ENCODE peak calls at places on chromosomes 6 and 20, in ten cellular contexts. One of them, this sample, is unnamed.

GRCh38 chr6:53581161-53581560 is 36.3 kb upstream of the GCLC start:
- DNase-seq in choroid plexus epithelial cell: peak; percentile 14
- DNase-seq in HFF-Myc: no peak
- DNase-seq in esophagus muscularis mucosa: no peak
- DNase-seq in cardiac fibroblast: peak; percentile 55
- DNase-seq in A549: no peak
- DNase-seq in HepG2: no peak
- DNase-seq in brain microvascular endothelial cell: peak; percentile 3
- DNase-seq in coronary artery: no peak
- DNase-seq in CD4-positive, alpha-beta T cell: no peak
- DNase-seq in this sample: no peak

GRCh38 chr20:5078399-5078958 is 41.3 kb downstream of the PCNA start:
- DNase-seq in choroid plexus epithelial cell: peak; percentile 16
- DNase-seq in HFF-Myc: no peak
- DNase-seq in esophagus muscularis mucosa: no peak
- DNase-seq in cardiac fibroblast: peak; percentile 40
- DNase-seq in A549: peak; percentile 60
- DNase-seq in HepG2: peak; percentile 60
- DNase-seq in brain microvascular endothelial cell: peak; percentile 9
- DNase-seq in coronary artery: no peak
- DNase-seq in CD4-positive, alpha-beta T cell: peak; percentile 72
- DNase-seq in this sample: peak; percentile 87

GRCh38 chr6:137799950-137800568 is 67.0 kb upstream of the TNFAIP3 start:
- DNase-seq in choroid plexus epithelial cell: peak; percentile 84
- DNase-seq in HFF-Myc: peak; percentile 25
- DNase-seq in esophagus muscularis mucosa: no peak
- DNase-seq in cardiac fibroblast: peak; percentile 83
- DNase-seq in A549: no peak
- DNase-seq in HepG2: peak; percentile 59
- DNase-seq in brain microvascular endothelial cell: peak; percentile 60
- DNase-seq in coronary artery: no peak
- DNase-seq in CD4-positive, alpha-beta T cell: peak; percentile 50
- DNase-seq in this sample: peak; percentile 53

GRCh38 chr20:61728326-61728725 is 337.4 kb downstream of the TAF4 start:
- DNase-seq in choroid plexus epithelial cell: no peak
- DNase-seq in HFF-Myc: no peak
- DNase-seq in esophagus muscularis mucosa: no peak
- DNase-seq in cardiac fibroblast: no peak
- DNase-seq in A549: no peak
- DNase-seq in HepG2: no peak
- DNase-seq in brain microvascular endothelial cell: no peak
- DNase-seq in coronary artery: no peak
- DNase-seq in CD4-positive, alpha-beta T cell: no peak
- DNase-seq in this sample: no peak

GRCh38 chr6:15137086-15137485 is 108.8 kb upstream of the JARID2 start:
- DNase-seq in choroid plexus epithelial cell: no peak
- DNase-seq in HFF-Myc: no peak
- DNase-seq in esophagus muscularis mucosa: no peak
- DNase-seq in cardiac fibroblast: no peak
- DNase-seq in A549: no peak
- DNase-seq in HepG2: no peak
- DNase-seq in brain microvascular endothelial cell: no peak
- DNase-seq in coronary artery: no peak
- DNase-seq in CD4-positive, alpha-beta T cell: no peak
- DNase-seq in this sample: no peak

GRCh38 chr6:15081437-15081836 is 164.4 kb upstream of the JARID2 start:
- DNase-seq in choroid plexus epithelial cell: no peak
- DNase-seq in HFF-Myc: no peak
- DNase-seq in esophagus muscularis mucosa: no peak
- DNase-seq in cardiac fibroblast: no peak
- DNase-seq in A549: no peak
- DNase-seq in HepG2: no peak
- DNase-seq in brain microvascular endothelial cell: no peak
- DNase-seq in coronary artery: no peak
- DNase-seq in CD4-positive, alpha-beta T cell: no peak
- DNase-seq in this sample: no peak

GRCh38 chr20:41335591-41335990 is 5.0 kb upstream of the LPIN3 start:
- DNase-seq in choroid plexus epithelial cell: no peak
- DNase-seq in HFF-Myc: no peak
- DNase-seq in esophagus muscularis mucosa: no peak
- DNase-seq in cardiac fibroblast: no peak
- DNase-seq in A549: no peak
- DNase-seq in HepG2: no peak
- DNase-seq in brain microvascular endothelial cell: no peak
- DNase-seq in coronary artery: no peak
- DNase-seq in CD4-positive, alpha-beta T cell: no peak
- DNase-seq in this sample: no peak

GRCh38 chr6:16683524-16684194 is 77.6 kb downstream of the ATXN1 start:
- DNase-seq in choroid plexus epithelial cell: peak; percentile 84
- DNase-seq in HFF-Myc: peak; percentile 74
- DNase-seq in esophagus muscularis mucosa: no peak
- DNase-seq in cardiac fibroblast: peak; percentile 87
- DNase-seq in A549: no peak
- DNase-seq in HepG2: peak; percentile 79
- DNase-seq in brain microvascular endothelial cell: peak; percentile 69
- DNase-seq in coronary artery: peak; percentile 80
- DNase-seq in CD4-positive, alpha-beta T cell: no peak
- DNase-seq in this sample: no peak

GRCh38 chr6:1789092-1789491 is 179.4 kb downstream of the FOXC1 start:
- DNase-seq in choroid plexus epithelial cell: peak; percentile 80
- DNase-seq in HFF-Myc: no peak
- DNase-seq in esophagus muscularis mucosa: no peak
- DNase-seq in cardiac fibroblast: peak; percentile 70
- DNase-seq in A549: no peak
- DNase-seq in HepG2: no peak
- DNase-seq in brain microvascular endothelial cell: peak; percentile 84
- DNase-seq in coronary artery: no peak
- DNase-seq in CD4-positive, alpha-beta T cell: no peak
- DNase-seq in this sample: no peak

GRCh38 chr20:23823621-23824324 is 2.8 kb downstream of the CST2 start:
- DNase-seq in choroid plexus epithelial cell: peak; percentile 5
- DNase-seq in HFF-Myc: no peak
- DNase-seq in esophagus muscularis mucosa: no peak
- DNase-seq in cardiac fibroblast: no peak
- DNase-seq in A549: no peak
- DNase-seq in HepG2: no peak
- DNase-seq in brain microvascular endothelial cell: no peak
- DNase-seq in coronary artery: no peak
- DNase-seq in CD4-positive, alpha-beta T cell: no peak
- DNase-seq in this sample: no peak

GRCh38 chr6:105573138-105573537 is 170.3 kb upstream of the PREP start:
- DNase-seq in choroid plexus epithelial cell: no peak
- DNase-seq in HFF-Myc: no peak
- DNase-seq in esophagus muscularis mucosa: no peak
- DNase-seq in cardiac fibroblast: no peak
- DNase-seq in A549: no peak
- DNase-seq in HepG2: no peak
- DNase-seq in brain microvascular endothelial cell: no peak
- DNase-seq in coronary artery: no peak
- DNase-seq in CD4-positive, alpha-beta T cell: no peak
- DNase-seq in this sample: no peak

GRCh38 chr20:34549291-34549928 is 9.1 kb upstream of the MAP1LC3A start:
- DNase-seq in choroid plexus epithelial cell: no peak
- DNase-seq in HFF-Myc: no peak
- DNase-seq in esophagus muscularis mucosa: no peak
- DNase-seq in cardiac fibroblast: peak; percentile 17
- DNase-seq in A549: no peak
- DNase-seq in HepG2: peak; percentile 60
- DNase-seq in brain microvascular endothelial cell: no peak
- DNase-seq in coronary artery: no peak
- DNase-seq in CD4-positive, alpha-beta T cell: no peak
- DNase-seq in this sample: no peak

GRCh38 chr6:44253307-44254101 is 3.8 kb downstream of the SLC35B2 start:
- DNase-seq in choroid plexus epithelial cell: peak; percentile 42
- DNase-seq in HFF-Myc: no peak
- DNase-seq in esophagus muscularis mucosa: no peak
- DNase-seq in cardiac fibroblast: peak; percentile 52
- DNase-seq in A549: no peak
- DNase-seq in HepG2: peak; percentile 70
- DNase-seq in brain microvascular endothelial cell: peak; percentile 21
- DNase-seq in coronary artery: no peak
- DNase-seq in CD4-positive, alpha-beta T cell: peak; percentile 49
- DNase-seq in this sample: no peak

GRCh38 chr6:20427856-20428255 is 26.2 kb downstream of the E2F3 start:
- DNase-seq in choroid plexus epithelial cell: no peak
- DNase-seq in HFF-Myc: no peak
- DNase-seq in esophagus muscularis mucosa: no peak
- DNase-seq in cardiac fibroblast: no peak
- DNase-seq in A549: no peak
- DNase-seq in HepG2: peak; percentile 32
- DNase-seq in brain microvascular endothelial cell: no peak
- DNase-seq in coronary artery: no peak
- DNase-seq in CD4-positive, alpha-beta T cell: no peak
- DNase-seq in this sample: peak; percentile 67

GRCh38 chr6:27582928-27583725 is 110.2 kb upstream of the ZNF184 start:
- DNase-seq in choroid plexus epithelial cell: peak; percentile 72
- DNase-seq in HFF-Myc: no peak
- DNase-seq in esophagus muscularis mucosa: no peak
- DNase-seq in cardiac fibroblast: peak; percentile 85
- DNase-seq in A549: no peak
- DNase-seq in HepG2: peak; percentile 65
- DNase-seq in brain microvascular endothelial cell: peak; percentile 77
- DNase-seq in coronary artery: no peak
- DNase-seq in CD4-positive, alpha-beta T cell: no peak
- DNase-seq in this sample: no peak

GRCh38 chr6:122449084-122449483 is 22.5 kb downstream of the SERINC1 start:
- DNase-seq in choroid plexus epithelial cell: no peak
- DNase-seq in HFF-Myc: no peak
- DNase-seq in esophagus muscularis mucosa: no peak
- DNase-seq in cardiac fibroblast: no peak
- DNase-seq in A549: no peak
- DNase-seq in HepG2: no peak
- DNase-seq in brain microvascular endothelial cell: no peak
- DNase-seq in coronary artery: no peak
- DNase-seq in CD4-positive, alpha-beta T cell: no peak
- DNase-seq in this sample: no peak

GRCh38 chr6:122459240-122459639 is 12.4 kb downstream of the SERINC1 start:
- DNase-seq in choroid plexus epithelial cell: peak; percentile 13
- DNase-seq in HFF-Myc: no peak
- DNase-seq in esophagus muscularis mucosa: no peak
- DNase-seq in cardiac fibroblast: peak; percentile 12
- DNase-seq in A549: no peak
- DNase-seq in HepG2: no peak
- DNase-seq in brain microvascular endothelial cell: no peak
- DNase-seq in coronary artery: no peak
- DNase-seq in CD4-positive, alpha-beta T cell: no peak
- DNase-seq in this sample: no peak

GRCh38 chr6:122458087-122458486 is 13.5 kb downstream of the SERINC1 start:
- DNase-seq in choroid plexus epithelial cell: no peak
- DNase-seq in HFF-Myc: no peak
- DNase-seq in esophagus muscularis mucosa: no peak
- DNase-seq in cardiac fibroblast: no peak
- DNase-seq in A549: no peak
- DNase-seq in HepG2: no peak
- DNase-seq in brain microvascular endothelial cell: no peak
- DNase-seq in coronary artery: no peak
- DNase-seq in CD4-positive, alpha-beta T cell: no peak
- DNase-seq in this sample: no peak

GRCh38 chr6:122452509-122452908 is 19.1 kb downstream of the SERINC1 start:
- DNase-seq in choroid plexus epithelial cell: no peak
- DNase-seq in HFF-Myc: no peak
- DNase-seq in esophagus muscularis mucosa: no peak
- DNase-seq in cardiac fibroblast: no peak
- DNase-seq in A549: no peak
- DNase-seq in HepG2: no peak
- DNase-seq in brain microvascular endothelial cell: no peak
- DNase-seq in coronary artery: no peak
- DNase-seq in CD4-positive, alpha-beta T cell: no peak
- DNase-seq in this sample: no peak

GRCh38 chr6:122454673-122455072 is 16.9 kb downstream of the SERINC1 start:
- DNase-seq in choroid plexus epithelial cell: no peak
- DNase-seq in HFF-Myc: no peak
- DNase-seq in esophagus muscularis mucosa: no peak
- DNase-seq in cardiac fibroblast: no peak
- DNase-seq in A549: no peak
- DNase-seq in HepG2: no peak
- DNase-seq in brain microvascular endothelial cell: no peak
- DNase-seq in coronary artery: no peak
- DNase-seq in CD4-positive, alpha-beta T cell: no peak
- DNase-seq in this sample: no peak
- TF ChIP-seq CTCF in choroid plexus epithelial cell: no peak
- TF ChIP-seq CTCF in HFF-Myc: no peak
- TF ChIP-seq CTCF in esophagus muscularis mucosa: no peak
- TF ChIP-seq CTCF in cardiac fibroblast: no peak
- TF ChIP-seq CTCF in A549: no peak
- TF ChIP-seq CTCF in HepG2: no peak
- TF ChIP-seq CTCF in brain microvascular endothelial cell: no peak
- TF ChIP-seq CTCF in coronary artery: no peak
- TF ChIP-seq CTCF in CD4-positive, alpha-beta T cell: no peak
- TF ChIP-seq CTCF in this sample: no peak

GRCh38 chr6:33427585-33428218 is 7.8 kb downstream of the SYNGAP1 start:
- DNase-seq in choroid plexus epithelial cell: no peak
- DNase-seq in HFF-Myc: no peak
- DNase-seq in esophagus muscularis mucosa: no peak
- DNase-seq in cardiac fibroblast: no peak
- DNase-seq in A549: peak; percentile 51
- DNase-seq in HepG2: no peak
- DNase-seq in brain microvascular endothelial cell: no peak
- DNase-seq in coronary artery: no peak
- DNase-seq in CD4-positive, alpha-beta T cell: no peak
- DNase-seq in this sample: peak; percentile 72
- TF ChIP-seq CTCF in choroid plexus epithelial cell: peak; percentile 6
- TF ChIP-seq CTCF in HFF-Myc: no peak
- TF ChIP-seq CTCF in esophagus muscularis mucosa: no peak
- TF ChIP-seq CTCF in cardiac fibroblast: peak; percentile 4
- TF ChIP-seq CTCF in A549: no peak
- TF ChIP-seq CTCF in HepG2: peak; percentile 37
- TF ChIP-seq CTCF in brain microvascular endothelial cell: peak; percentile 15
- TF ChIP-seq CTCF in coronary artery: no peak
- TF ChIP-seq CTCF in CD4-positive, alpha-beta T cell: no peak
- TF ChIP-seq CTCF in this sample: peak; percentile 11

DNA sequence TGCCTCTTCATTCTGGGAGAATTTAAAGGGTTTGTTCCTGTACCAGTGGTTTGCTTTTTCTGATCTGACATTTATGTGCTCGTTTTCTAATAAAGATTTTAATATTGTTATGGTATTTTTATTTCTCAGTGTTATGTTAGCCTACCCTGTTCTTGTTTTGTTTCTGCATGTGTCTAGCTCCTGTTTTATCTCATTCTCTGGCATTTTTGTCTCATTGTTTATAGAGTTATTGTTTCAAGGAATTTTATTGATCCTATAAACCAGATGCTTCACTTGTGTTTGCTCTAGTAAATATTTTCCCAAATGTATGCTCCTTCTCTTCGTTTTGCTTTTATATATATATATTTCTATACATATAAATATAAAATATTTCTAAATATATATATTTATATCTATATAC is 152.8 kb downstream of the PLCB1 start:
- DNase-seq in choroid plexus epithelial cell: no peak
- DNase-seq in HFF-Myc: no peak
- DNase-seq in esophagus muscularis mucosa: no peak
- DNase-seq in cardiac fibroblast: no peak
- DNase-seq in A549: no peak
- DNase-seq in HepG2: no peak
- DNase-seq in brain microvascular endothelial cell: no peak
- DNase-seq in coronary artery: no peak
- DNase-seq in CD4-positive, alpha-beta T cell: no peak
- DNase-seq in this sample: no peak
- TF ChIP-seq CTCF in choroid plexus epithelial cell: no peak
- TF ChIP-seq CTCF in HFF-Myc: no peak
- TF ChIP-seq CTCF in esophagus muscularis mucosa: no peak
- TF ChIP-seq CTCF in cardiac fibroblast: no peak
- TF ChIP-seq CTCF in A549: no peak
- TF ChIP-seq CTCF in HepG2: no peak
- TF ChIP-seq CTCF in brain microvascular endothelial cell: no peak
- TF ChIP-seq CTCF in coronary artery: no peak
- TF ChIP-seq CTCF in CD4-positive, alpha-beta T cell: no peak
- TF ChIP-seq CTCF in this sample: no peak

GRCh38 chr20:18190466-18191233 is 53.0 kb downstream of the KAT14 start:
- DNase-seq in choroid plexus epithelial cell: peak; percentile 91
- DNase-seq in HFF-Myc: no peak
- DNase-seq in esophagus muscularis mucosa: no peak
- DNase-seq in cardiac fibroblast: no peak
- DNase-seq in A549: no peak
- DNase-seq in HepG2: no peak
- DNase-seq in brain microvascular endothelial cell: no peak
- DNase-seq in coronary artery: no peak
- DNase-seq in CD4-positive, alpha-beta T cell: no peak
- DNase-seq in this sample: no peak
- TF ChIP-seq CTCF in choroid plexus epithelial cell: peak; percentile 9
- TF ChIP-seq CTCF in HFF-Myc: no peak
- TF ChIP-seq CTCF in esophagus muscularis mucosa: no peak
- TF ChIP-seq CTCF in cardiac fibroblast: no peak
- TF ChIP-seq CTCF in A549: no peak
- TF ChIP-seq CTCF in HepG2: no peak
- TF ChIP-seq CTCF in brain microvascular endothelial cell: peak; percentile 20
- TF ChIP-seq CTCF in coronary artery: no peak
- TF ChIP-seq CTCF in CD4-positive, alpha-beta T cell: no peak
- TF ChIP-seq CTCF in this sample: no peak

This sample was measured in GM10248.